ENCODE peak calls at places on chromosomes 1 and 21, in six cellular contexts. One of them, this sample, is unnamed.

GRCh38 chr1:78779831-78780230 is 130.2 kb downstream of the IFI44 start:
- DNase-seq in GM10248: no peak
- DNase-seq in RWPE2: no peak
- DNase-seq in H4: no peak
- DNase-seq in A172: peak
- DNase-seq in stimulated activated CD8-positive, alpha-beta memory T cell treated with anti-CD3 and anti-CD28 coated beads, Interleukin-2, amount 100 ng/mL, for 48 hours: no peak
- DNase-seq in this sample: no peak

GRCh38 chr1:200435200-200435780 is 25.5 kb upstream of the ZNF281 start:
- DNase-seq in A172: no peak
- DNase-seq in stimulated activated CD8-positive, alpha-beta memory T cell treated with anti-CD3 and anti-CD28 coated beads, Interleukin-2, amount 100 ng/mL, for 48 hours: no peak
- DNase-seq in RWPE2: no peak
- DNase-seq in GM10248: no peak
- DNase-seq in H4: no peak
- DNase-seq in this sample: no peak

GRCh38 chr1:117615474-117615873 is 9.6 kb downstream of the TENT5C start:
- DNase-seq in GM10248: no peak
- DNase-seq in stimulated activated CD8-positive, alpha-beta memory T cell treated with anti-CD3 and anti-CD28 coated beads, Interleukin-2, amount 100 ng/mL, for 48 hours: no peak
- DNase-seq in A172: no peak
- DNase-seq in RWPE2: no peak
- DNase-seq in H4: no peak
- DNase-seq in this sample: no peak

GRCh38 chr1:87826639-87827345 is 498.1 kb downstream of the LMO4 start:
- DNase-seq in A172: peak
- DNase-seq in RWPE2: no peak
- DNase-seq in H4: peak
- DNase-seq in stimulated activated CD8-positive, alpha-beta memory T cell treated with anti-CD3 and anti-CD28 coated beads, Interleukin-2, amount 100 ng/mL, for 48 hours: no peak
- DNase-seq in GM10248: peak
- DNase-seq in this sample: peak

GRCh38 chr1:167232801-167233200 is 12.1 kb downstream of the POU2F1 start:
- DNase-seq in A172: no peak
- DNase-seq in H4: no peak
- DNase-seq in GM10248: no peak
- DNase-seq in stimulated activated CD8-positive, alpha-beta memory T cell treated with anti-CD3 and anti-CD28 coated beads, Interleukin-2, amount 100 ng/mL, for 48 hours: no peak
- DNase-seq in RWPE2: no peak
- DNase-seq in this sample: no peak

GRCh38 chr1:225896937-225897549 is 8.1 kb upstream of the LEFTY1 start:
- DNase-seq in RWPE2: no peak
- DNase-seq in A172: peak
- DNase-seq in H4: peak
- DNase-seq in stimulated activated CD8-positive, alpha-beta memory T cell treated with anti-CD3 and anti-CD28 coated beads, Interleukin-2, amount 100 ng/mL, for 48 hours: peak
- DNase-seq in GM10248: peak
- DNase-seq in this sample: no peak

GRCh38 chr1:54475357-54476230 is 69.4 kb upstream of the SSBP3 start:
- DNase-seq in RWPE2: no peak
- DNase-seq in stimulated activated CD8-positive, alpha-beta memory T cell treated with anti-CD3 and anti-CD28 coated beads, Interleukin-2, amount 100 ng/mL, for 48 hours: no peak
- DNase-seq in A172: no peak
- DNase-seq in H4: no peak
- DNase-seq in GM10248: no peak
- DNase-seq in this sample: no peak

GRCh38 chr1:206930210-206930798 is 8.6 kb upstream of the FCMR start:
- DNase-seq in H4: no peak
- DNase-seq in RWPE2: no peak
- DNase-seq in A172: no peak
- DNase-seq in stimulated activated CD8-positive, alpha-beta memory T cell treated with anti-CD3 and anti-CD28 coated beads, Interleukin-2, amount 100 ng/mL, for 48 hours: peak
- DNase-seq in GM10248: peak
- DNase-seq in this sample: no peak

GRCh38 chr1:23449306-23449705 is 24.8 kb upstream of the TCEA3 start:
- DNase-seq in stimulated activated CD8-positive, alpha-beta memory T cell treated with anti-CD3 and anti-CD28 coated beads, Interleukin-2, amount 100 ng/mL, for 48 hours: no peak
- DNase-seq in RWPE2: no peak
- DNase-seq in A172: no peak
- DNase-seq in H4: no peak
- DNase-seq in GM10248: no peak
- DNase-seq in this sample: no peak

GRCh38 chr1:238404506-238404905 is 513.8 kb upstream of the ZP4 start:
- DNase-seq in RWPE2: no peak
- DNase-seq in H4: no peak
- DNase-seq in stimulated activated CD8-positive, alpha-beta memory T cell treated with anti-CD3 and anti-CD28 coated beads, Interleukin-2, amount 100 ng/mL, for 48 hours: no peak
- DNase-seq in GM10248: no peak
- DNase-seq in A172: no peak
- DNase-seq in this sample: no peak

GRCh38 chr1:54904476-54905048 is 17.6 kb upstream of the DHCR24 start:
- DNase-seq in GM10248: no peak
- DNase-seq in A172: peak
- DNase-seq in stimulated activated CD8-positive, alpha-beta memory T cell treated with anti-CD3 and anti-CD28 coated beads, Interleukin-2, amount 100 ng/mL, for 48 hours: no peak
- DNase-seq in H4: no peak
- DNase-seq in RWPE2: no peak
- DNase-seq in this sample: no peak

GRCh38 chr1:24928631-24929090 is 1.4 kb downstream of the RUNX3 start:
- DNase-seq in A172: no peak
- DNase-seq in GM10248: no peak
- DNase-seq in RWPE2: no peak
- DNase-seq in H4: no peak
- DNase-seq in stimulated activated CD8-positive, alpha-beta memory T cell treated with anti-CD3 and anti-CD28 coated beads, Interleukin-2, amount 100 ng/mL, for 48 hours: no peak
- DNase-seq in this sample: no peak

GRCh38 chr1:12460911-12461621 is 156.9 kb downstream of the DHRS3 start:
- DNase-seq in A172: no peak
- DNase-seq in H4: no peak
- DNase-seq in GM10248: no peak
- DNase-seq in stimulated activated CD8-positive, alpha-beta memory T cell treated with anti-CD3 and anti-CD28 coated beads, Interleukin-2, amount 100 ng/mL, for 48 hours: no peak
- DNase-seq in RWPE2: no peak
- DNase-seq in this sample: peak

GRCh38 chr1:53026254-53026653 is 35.8 kb upstream of the PODN start:
- DNase-seq in RWPE2: no peak
- DNase-seq in H4: no peak
- DNase-seq in A172: no peak
- DNase-seq in GM10248: no peak
- DNase-seq in stimulated activated CD8-positive, alpha-beta memory T cell treated with anti-CD3 and anti-CD28 coated beads, Interleukin-2, amount 100 ng/mL, for 48 hours: no peak
- DNase-seq in this sample: no peak

GRCh38 chr1:31943546-31944184 is 5.5 kb upstream of the PTP4A2 start:
- DNase-seq in stimulated activated CD8-positive, alpha-beta memory T cell treated with anti-CD3 and anti-CD28 coated beads, Interleukin-2, amount 100 ng/mL, for 48 hours: no peak
- DNase-seq in H4: no peak
- DNase-seq in A172: no peak
- DNase-seq in RWPE2: no peak
- DNase-seq in GM10248: no peak
- DNase-seq in this sample: no peak

GRCh38 chr1:5739561-5740078 is 252.6 kb downstream of the NPHP4 start:
- DNase-seq in stimulated activated CD8-positive, alpha-beta memory T cell treated with anti-CD3 and anti-CD28 coated beads, Interleukin-2, amount 100 ng/mL, for 48 hours: no peak
- DNase-seq in A172: no peak
- DNase-seq in GM10248: no peak
- DNase-seq in H4: no peak
- DNase-seq in RWPE2: no peak
- DNase-seq in this sample: no peak

GRCh38 chr1:14516974-14517812 is 81.3 kb upstream of the KAZN start:
- DNase-seq in A172: peak
- DNase-seq in RWPE2: peak
- DNase-seq in H4: peak
- DNase-seq in stimulated activated CD8-positive, alpha-beta memory T cell treated with anti-CD3 and anti-CD28 coated beads, Interleukin-2, amount 100 ng/mL, for 48 hours: no peak
- DNase-seq in GM10248: peak
- DNase-seq in this sample: no peak

GRCh38 chr1:92031281-92032110 is 1.7 kb downstream of the EPHX4 start:
- DNase-seq in A172: no peak
- DNase-seq in GM10248: no peak
- DNase-seq in RWPE2: no peak
- DNase-seq in stimulated activated CD8-positive, alpha-beta memory T cell treated with anti-CD3 and anti-CD28 coated beads, Interleukin-2, amount 100 ng/mL, for 48 hours: no peak
- DNase-seq in H4: no peak
- DNase-seq in this sample: no peak

GRCh38 chr21:27026501-27026900 is 59.6 kb upstream of the ADAMTS5 start:
- DNase-seq in GM10248: no peak
- DNase-seq in RWPE2: no peak
- DNase-seq in stimulated activated CD8-positive, alpha-beta memory T cell treated with anti-CD3 and anti-CD28 coated beads, Interleukin-2, amount 100 ng/mL, for 48 hours: no peak
- DNase-seq in H4: no peak
- DNase-seq in A172: no peak
- DNase-seq in this sample: no peak

GRCh38 chr1:27349784-27350672 is 8.2 kb downstream of the SYTL1 start:
- DNase-seq in stimulated activated CD8-positive, alpha-beta memory T cell treated with anti-CD3 and anti-CD28 coated beads, Interleukin-2, amount 100 ng/mL, for 48 hours: no peak
- DNase-seq in RWPE2: no peak
- DNase-seq in A172: no peak
- DNase-seq in H4: no peak
- DNase-seq in GM10248: peak
- DNase-seq in this sample: peak

GRCh38 chr1:28096210-28097099 is 8.0 kb upstream of the EYA3 start:
- DNase-seq in A172: no peak
- DNase-seq in H4: no peak
- DNase-seq in GM10248: no peak
- DNase-seq in RWPE2: no peak
- DNase-seq in stimulated activated CD8-positive, alpha-beta memory T cell treated with anti-CD3 and anti-CD28 coated beads, Interleukin-2, amount 100 ng/mL, for 48 hours: no peak
- DNase-seq in this sample: no peak

GRCh38 chr1:170664828-170665617 is 1.1 kb downstream of the PRRX1 start:
- DNase-seq in H4: no peak
- DNase-seq in A172: peak
- DNase-seq in stimulated activated CD8-positive, alpha-beta memory T cell treated with anti-CD3 and anti-CD28 coated beads, Interleukin-2, amount 100 ng/mL, for 48 hours: no peak
- DNase-seq in RWPE2: no peak
- DNase-seq in GM10248: no peak
- DNase-seq in this sample: peak

GRCh38 chr1:65230741-65231439 is 78.5 kb upstream of the DNAJC6 start:
- DNase-seq in stimulated activated CD8-positive, alpha-beta memory T cell treated with anti-CD3 and anti-CD28 coated beads, Interleukin-2, amount 100 ng/mL, for 48 hours: no peak
- DNase-seq in H4: no peak
- DNase-seq in RWPE2: no peak
- DNase-seq in GM10248: no peak
- DNase-seq in A172: no peak
- DNase-seq in this sample: no peak

GRCh38 chr1:18936814-18937481 is 19.5 kb downstream of the IFFO2 start:
- DNase-seq in stimulated activated CD8-positive, alpha-beta memory T cell treated with anti-CD3 and anti-CD28 coated beads, Interleukin-2, amount 100 ng/mL, for 48 hours: no peak
- DNase-seq in RWPE2: no peak
- DNase-seq in GM10248: no peak
- DNase-seq in A172: no peak
- DNase-seq in H4: no peak
- DNase-seq in this sample: peak

GRCh38 chr1:180135535-180135934 is 19.1 kb upstream of the QSOX1 start:
- DNase-seq in A172: no peak
- DNase-seq in GM10248: no peak
- DNase-seq in H4: no peak
- DNase-seq in stimulated activated CD8-positive, alpha-beta memory T cell treated with anti-CD3 and anti-CD28 coated beads, Interleukin-2, amount 100 ng/mL, for 48 hours: no peak
- DNase-seq in RWPE2: no peak
- DNase-seq in this sample: no peak

GRCh38 chr1:119159963-119160362 is 19.5 kb upstream of the WARS2 start:
- DNase-seq in H4: no peak
- DNase-seq in stimulated activated CD8-positive, alpha-beta memory T cell treated with anti-CD3 and anti-CD28 coated beads, Interleukin-2, amount 100 ng/mL, for 48 hours: no peak
- DNase-seq in RWPE2: no peak
- DNase-seq in A172: no peak
- DNase-seq in GM10248: no peak
- DNase-seq in this sample: no peak

GRCh38 chr21:46184625-46185555 is 631 bp upstream of the SPATC1L start:
- DNase-seq in A172: peak
- DNase-seq in stimulated activated CD8-positive, alpha-beta memory T cell treated with anti-CD3 and anti-CD28 coated beads, Interleukin-2, amount 100 ng/mL, for 48 hours: peak
- DNase-seq in GM10248: peak
- DNase-seq in H4: no peak
- DNase-seq in RWPE2: peak
- DNase-seq in this sample: peak

GRCh38 chr1:204292733-204293132 is 67.0 kb downstream of the PLEKHA6 start:
- DNase-seq in RWPE2: no peak
- DNase-seq in GM10248: no peak
- DNase-seq in stimulated activated CD8-positive, alpha-beta memory T cell treated with anti-CD3 and anti-CD28 coated beads, Interleukin-2, amount 100 ng/mL, for 48 hours: no peak
- DNase-seq in H4: no peak
- DNase-seq in A172: no peak
- DNase-seq in this sample: no peak

GRCh38 chr21:42263591-42264131 is 44.7 kb downstream of the ABCG1 start:
- DNase-seq in A172: no peak
- DNase-seq in H4: no peak
- DNase-seq in stimulated activated CD8-positive, alpha-beta memory T cell treated with anti-CD3 and anti-CD28 coated beads, Interleukin-2, amount 100 ng/mL, for 48 hours: no peak
- DNase-seq in RWPE2: no peak
- DNase-seq in GM10248: no peak
- DNase-seq in this sample: no peak

GRCh38 chr1:108590436-108590835 is 30.5 kb downstream of the EEIG2 start:
- DNase-seq in stimulated activated CD8-positive, alpha-beta memory T cell treated with anti-CD3 and anti-CD28 coated beads, Interleukin-2, amount 100 ng/mL, for 48 hours: no peak
- DNase-seq in H4: peak
- DNase-seq in A172: peak
- DNase-seq in RWPE2: no peak
- DNase-seq in GM10248: no peak
- DNase-seq in this sample: peak

GRCh38 chr21:32193066-32193465 is 85.8 kb downstream of the MIS18A start:
- DNase-seq in GM10248: no peak
- DNase-seq in H4: no peak
- DNase-seq in RWPE2: no peak
- DNase-seq in A172: no peak
- DNase-seq in stimulated activated CD8-positive, alpha-beta memory T cell treated with anti-CD3 and anti-CD28 coated beads, Interleukin-2, amount 100 ng/mL, for 48 hours: no peak
- DNase-seq in this sample: no peak

GRCh38 chr1:16152521-16153087 is 3.3 kb downstream of the EPHA2 start:
- DNase-seq in H4: no peak
- DNase-seq in RWPE2: no peak
- DNase-seq in A172: no peak
- DNase-seq in stimulated activated CD8-positive, alpha-beta memory T cell treated with anti-CD3 and anti-CD28 coated beads, Interleukin-2, amount 100 ng/mL, for 48 hours: no peak
- DNase-seq in GM10248: no peak
- DNase-seq in this sample: no peak

This sample was measured in Right ventricle myocardium inferior.